ENCODE peak calls at places on chromosomes 5 and 9, in seven cellular contexts. One of them, this sample, is unnamed.
A peak's percentile ranks its signal among the peaks of the same experiment; 100 is the strongest.

GRCh38 chr9:75992480-75993206 is 102.2 kb downstream of the PCSK5 start:
- DNase-seq in choroid plexus epithelial cell: no peak
- DNase-seq in fibroblast of mammary gland: peak; percentile 42
- DNase-seq in glutamatergic neuron: no peak
- DNase-seq in BJ: no peak
- DNase-seq in nephron progenitor cell: no peak
- DNase-seq in astrocyte of the spinal cord: no peak
- DNase-seq in this sample: no peak

GRCh38 chr5:41785061-41785460 is 85.2 kb downstream of the OXCT1 start:
- DNase-seq in choroid plexus epithelial cell: no peak
- DNase-seq in fibroblast of mammary gland: no peak
- DNase-seq in glutamatergic neuron: no peak
- DNase-seq in BJ: no peak
- DNase-seq in nephron progenitor cell: no peak
- DNase-seq in astrocyte of the spinal cord: no peak
- DNase-seq in this sample: no peak

GRCh38 chr9:16705121-16705604 is 165.3 kb downstream of the BNC2 start:
- DNase-seq in choroid plexus epithelial cell: peak; percentile 95
- DNase-seq in fibroblast of mammary gland: peak; percentile 100
- DNase-seq in glutamatergic neuron: peak; percentile 81
- DNase-seq in BJ: peak; percentile 96
- DNase-seq in nephron progenitor cell: peak; percentile 74
- DNase-seq in astrocyte of the spinal cord: peak; percentile 99
- DNase-seq in this sample: peak; percentile 98

GRCh38 chr9:126325779-126326178 is 850 bp upstream of the MVB12B start:
- DNase-seq in choroid plexus epithelial cell: no peak
- DNase-seq in fibroblast of mammary gland: no peak
- DNase-seq in glutamatergic neuron: no peak
- DNase-seq in BJ: no peak
- DNase-seq in nephron progenitor cell: no peak
- DNase-seq in astrocyte of the spinal cord: no peak
- DNase-seq in this sample: no peak

GRCh38 chr9:3441197-3441816 is 84.5 kb downstream of the RFX3 start:
- DNase-seq in choroid plexus epithelial cell: peak; percentile 90
- DNase-seq in fibroblast of mammary gland: peak; percentile 79
- DNase-seq in glutamatergic neuron: peak; percentile 47
- DNase-seq in BJ: no peak
- DNase-seq in nephron progenitor cell: peak; percentile 20
- DNase-seq in astrocyte of the spinal cord: peak; percentile 75
- DNase-seq in this sample: peak; percentile 67

GRCh38 chr5:15475365-15475764 is 24.6 kb upstream of the FBXL7 start:
- DNase-seq in choroid plexus epithelial cell: no peak
- DNase-seq in fibroblast of mammary gland: no peak
- DNase-seq in glutamatergic neuron: no peak
- DNase-seq in BJ: no peak
- DNase-seq in nephron progenitor cell: no peak
- DNase-seq in astrocyte of the spinal cord: no peak
- DNase-seq in this sample: no peak

GRCh38 chr5:44875661-44876250 is 67.0 kb downstream of the MRPS30 start:
- DNase-seq in choroid plexus epithelial cell: peak; percentile 13
- DNase-seq in fibroblast of mammary gland: peak; percentile 78
- DNase-seq in glutamatergic neuron: no peak
- DNase-seq in BJ: no peak
- DNase-seq in nephron progenitor cell: no peak
- DNase-seq in astrocyte of the spinal cord: peak; percentile 92
- DNase-seq in this sample: no peak

GRCh38 chr5:157464518-157465171 is 4.6 kb downstream of the NIPAL4 start:
- DNase-seq in choroid plexus epithelial cell: peak; percentile 93
- DNase-seq in fibroblast of mammary gland: peak; percentile 95
- DNase-seq in glutamatergic neuron: no peak
- DNase-seq in BJ: peak; percentile 90
- DNase-seq in nephron progenitor cell: no peak
- DNase-seq in astrocyte of the spinal cord: peak; percentile 88
- DNase-seq in this sample: peak; percentile 86

GRCh38 chr5:38258319-38259061 is at the start of gene EGFLAM:
- DNase-seq in choroid plexus epithelial cell: no peak
- DNase-seq in fibroblast of mammary gland: no peak
- DNase-seq in glutamatergic neuron: peak; percentile 73
- DNase-seq in BJ: no peak
- DNase-seq in nephron progenitor cell: peak; percentile 87
- DNase-seq in astrocyte of the spinal cord: peak; percentile 9
- DNase-seq in this sample: no peak

GRCh38 chr5:179375966-179376365 is 30.7 kb upstream of the ADAMTS2 start:
- DNase-seq in choroid plexus epithelial cell: no peak
- DNase-seq in fibroblast of mammary gland: no peak
- DNase-seq in glutamatergic neuron: no peak
- DNase-seq in BJ: no peak
- DNase-seq in nephron progenitor cell: no peak
- DNase-seq in astrocyte of the spinal cord: no peak
- DNase-seq in this sample: no peak

GRCh38 chr5:170623576-170624181 is 119.9 kb downstream of the KCNIP1 start:
- DNase-seq in choroid plexus epithelial cell: peak; percentile 83
- DNase-seq in fibroblast of mammary gland: peak; percentile 70
- DNase-seq in glutamatergic neuron: peak; percentile 79
- DNase-seq in BJ: no peak
- DNase-seq in nephron progenitor cell: peak; percentile 76
- DNase-seq in astrocyte of the spinal cord: peak; percentile 59
- DNase-seq in this sample: peak; percentile 17

GRCh38 chr5:170627271-170627670 is 123.5 kb downstream of the KCNIP1 start:
- DNase-seq in choroid plexus epithelial cell: no peak
- DNase-seq in fibroblast of mammary gland: no peak
- DNase-seq in glutamatergic neuron: no peak
- DNase-seq in BJ: no peak
- DNase-seq in nephron progenitor cell: no peak
- DNase-seq in astrocyte of the spinal cord: no peak
- DNase-seq in this sample: no peak

GRCh38 chr5:170626507-170627150 is 122.8 kb downstream of the KCNIP1 start:
- DNase-seq in choroid plexus epithelial cell: no peak
- DNase-seq in fibroblast of mammary gland: no peak
- DNase-seq in glutamatergic neuron: peak; percentile 60
- DNase-seq in BJ: no peak
- DNase-seq in nephron progenitor cell: no peak
- DNase-seq in astrocyte of the spinal cord: no peak
- DNase-seq in this sample: no peak

GRCh38 chr5:170628028-170628427 is 124.2 kb downstream of the KCNIP1 start:
- DNase-seq in choroid plexus epithelial cell: no peak
- DNase-seq in fibroblast of mammary gland: no peak
- DNase-seq in glutamatergic neuron: no peak
- DNase-seq in BJ: no peak
- DNase-seq in nephron progenitor cell: no peak
- DNase-seq in astrocyte of the spinal cord: no peak
- DNase-seq in this sample: no peak

GRCh38 chr5:170625221-170626165 is 121.7 kb downstream of the KCNIP1 start:
- DNase-seq in choroid plexus epithelial cell: no peak
- DNase-seq in fibroblast of mammary gland: no peak
- DNase-seq in glutamatergic neuron: no peak
- DNase-seq in BJ: no peak
- DNase-seq in nephron progenitor cell: no peak
- DNase-seq in astrocyte of the spinal cord: no peak
- DNase-seq in this sample: no peak
- TF ChIP-seq CTCF in choroid plexus epithelial cell: no peak
- TF ChIP-seq CTCF in fibroblast of mammary gland: no peak
- TF ChIP-seq CTCF in glutamatergic neuron: no peak
- TF ChIP-seq CTCF in BJ: no peak
- TF ChIP-seq CTCF in nephron progenitor cell: no peak
- TF ChIP-seq CTCF in astrocyte of the spinal cord: no peak
- TF ChIP-seq CTCF in this sample: no peak

DNA sequence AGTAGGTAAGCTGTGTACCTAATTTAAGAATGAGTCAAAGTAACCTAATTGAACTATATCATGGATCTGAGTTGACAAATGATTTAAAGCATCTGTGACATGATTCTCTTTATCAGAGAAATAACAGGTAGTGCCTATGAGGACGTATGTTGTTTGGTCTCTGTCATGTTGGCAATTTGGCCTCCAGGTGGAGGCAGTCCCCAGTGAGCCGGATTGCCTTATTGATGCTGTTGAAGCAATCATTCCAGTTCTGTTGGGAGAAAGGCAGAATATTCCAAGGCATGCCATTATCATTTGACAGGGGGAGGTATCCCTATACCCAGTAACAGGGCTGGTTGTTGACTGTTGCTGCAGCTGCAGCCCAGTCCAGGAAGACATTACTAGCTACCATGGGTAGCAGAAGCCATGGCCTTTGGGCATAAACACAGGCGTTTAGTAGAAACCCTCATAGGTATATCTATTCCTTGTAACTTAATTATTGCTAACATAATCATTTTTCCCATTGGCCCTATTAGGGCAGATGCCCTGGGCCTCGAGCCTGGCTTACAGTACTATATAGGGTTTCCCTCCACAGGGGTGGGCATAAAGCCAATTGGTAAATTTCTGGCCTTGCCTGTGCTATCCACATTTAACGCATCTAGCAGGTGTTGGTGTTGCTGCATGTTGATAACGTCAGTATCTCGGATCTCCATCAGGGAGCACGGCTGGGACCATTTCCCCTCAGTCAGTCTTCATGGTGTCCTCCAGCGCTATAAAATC is 12.2 kb upstream of the SLC22A4 start:
- DNase-seq in choroid plexus epithelial cell: no peak
- DNase-seq in fibroblast of mammary gland: no peak
- DNase-seq in glutamatergic neuron: no peak
- DNase-seq in BJ: no peak
- DNase-seq in nephron progenitor cell: no peak
- DNase-seq in astrocyte of the spinal cord: no peak
- DNase-seq in this sample: no peak
- TF ChIP-seq CTCF in choroid plexus epithelial cell: no peak
- TF ChIP-seq CTCF in fibroblast of mammary gland: no peak
- TF ChIP-seq CTCF in glutamatergic neuron: no peak
- TF ChIP-seq CTCF in BJ: no peak
- TF ChIP-seq CTCF in nephron progenitor cell: no peak
- TF ChIP-seq CTCF in astrocyte of the spinal cord: no peak
- TF ChIP-seq CTCF in this sample: peak; percentile 25

GRCh38 chr9:135500071-135500524 is 384 bp upstream of the MRPS2 start:
- DNase-seq in choroid plexus epithelial cell: peak; percentile 61
- DNase-seq in fibroblast of mammary gland: peak; percentile 47
- DNase-seq in glutamatergic neuron: no peak
- DNase-seq in BJ: no peak
- DNase-seq in nephron progenitor cell: no peak
- DNase-seq in astrocyte of the spinal cord: no peak
- DNase-seq in this sample: peak; percentile 28

GRCh38 chr9:135500525-135501260 is at the start of gene MRPS2:
- DNase-seq in choroid plexus epithelial cell: peak; percentile 90
- DNase-seq in fibroblast of mammary gland: peak; percentile 77
- DNase-seq in glutamatergic neuron: peak; percentile 98
- DNase-seq in BJ: no peak
- DNase-seq in nephron progenitor cell: peak; percentile 96
- DNase-seq in astrocyte of the spinal cord: peak; percentile 86
- DNase-seq in this sample: peak; percentile 77

GRCh38 chr9:135501261-135502167 is 1.0 kb downstream of the MRPS2 start:
- DNase-seq in choroid plexus epithelial cell: no peak
- DNase-seq in fibroblast of mammary gland: peak; percentile 58
- DNase-seq in glutamatergic neuron: no peak
- DNase-seq in BJ: no peak
- DNase-seq in nephron progenitor cell: no peak
- DNase-seq in astrocyte of the spinal cord: peak; percentile 50
- DNase-seq in this sample: no peak

GRCh38 chr9:135498381-135499126 is 1.9 kb upstream of the MRPS2 start:
- DNase-seq in choroid plexus epithelial cell: no peak
- DNase-seq in fibroblast of mammary gland: no peak
- DNase-seq in glutamatergic neuron: no peak
- DNase-seq in BJ: no peak
- DNase-seq in nephron progenitor cell: no peak
- DNase-seq in astrocyte of the spinal cord: no peak
- DNase-seq in this sample: no peak

DNA sequence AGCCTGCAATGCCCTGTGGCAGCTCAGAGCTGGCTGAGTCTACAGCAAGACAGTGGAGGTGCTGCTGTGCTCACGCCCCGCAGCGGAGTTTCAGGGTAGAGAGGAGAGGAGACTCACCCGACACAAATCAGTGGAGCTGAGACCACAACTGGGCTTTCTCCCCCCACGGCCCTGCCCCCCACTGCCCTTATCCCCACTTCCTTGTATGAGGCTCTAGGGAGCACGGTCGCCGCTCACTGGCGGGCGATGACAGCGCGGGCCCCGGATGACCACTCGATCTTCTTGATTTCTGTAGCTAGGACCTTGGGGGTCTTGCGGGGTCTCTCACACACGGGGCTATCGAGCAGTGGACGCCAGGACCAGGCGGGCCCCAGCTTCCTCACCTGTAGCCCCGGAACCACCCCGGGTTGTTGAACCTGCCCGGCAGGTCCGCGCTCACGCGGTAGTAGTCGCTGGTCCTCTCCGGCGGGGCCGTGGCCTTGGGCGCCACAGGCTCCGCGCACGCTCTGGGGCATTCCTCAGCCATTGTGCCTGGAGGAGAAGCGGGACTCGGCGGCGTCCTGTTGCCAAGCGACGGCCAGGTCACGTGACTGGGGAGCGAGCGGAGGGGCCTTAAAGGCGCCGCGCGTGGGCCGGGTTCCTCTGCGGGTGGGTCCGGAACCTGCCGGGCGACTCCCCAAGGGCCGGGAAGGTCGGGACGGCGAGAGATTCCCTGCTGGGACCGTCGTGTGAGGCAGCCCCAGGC is 984 bp upstream of the MRPS2 start:
- DNase-seq in choroid plexus epithelial cell: peak; percentile 93
- DNase-seq in fibroblast of mammary gland: peak; percentile 82
- DNase-seq in glutamatergic neuron: peak; percentile 96
- DNase-seq in BJ: no peak
- DNase-seq in nephron progenitor cell: peak; percentile 98
- DNase-seq in astrocyte of the spinal cord: peak; percentile 82
- DNase-seq in this sample: peak; percentile 88
- TF ChIP-seq CTCF in choroid plexus epithelial cell: no peak
- TF ChIP-seq CTCF in fibroblast of mammary gland: no peak
- TF ChIP-seq CTCF in glutamatergic neuron: no peak
- TF ChIP-seq CTCF in BJ: no peak
- TF ChIP-seq CTCF in nephron progenitor cell: no peak
- TF ChIP-seq CTCF in astrocyte of the spinal cord: no peak
- TF ChIP-seq CTCF in this sample: peak; percentile 9

GRCh38 chr5:135208555-135209494 is 174.8 kb upstream of the PITX1 start:
- DNase-seq in choroid plexus epithelial cell: peak; percentile 93
- DNase-seq in fibroblast of mammary gland: peak; percentile 95
- DNase-seq in glutamatergic neuron: no peak
- DNase-seq in BJ: peak; percentile 74
- DNase-seq in nephron progenitor cell: no peak
- DNase-seq in astrocyte of the spinal cord: peak; percentile 98
- DNase-seq in this sample: peak; percentile 95
- TF ChIP-seq CTCF in choroid plexus epithelial cell: peak; percentile 41
- TF ChIP-seq CTCF in fibroblast of mammary gland: peak; percentile 34
- TF ChIP-seq CTCF in glutamatergic neuron: no peak
- TF ChIP-seq CTCF in BJ: peak; percentile 51
- TF ChIP-seq CTCF in nephron progenitor cell: no peak
- TF ChIP-seq CTCF in astrocyte of the spinal cord: peak; percentile 38
- TF ChIP-seq CTCF in this sample: peak; percentile 70

DNA sequence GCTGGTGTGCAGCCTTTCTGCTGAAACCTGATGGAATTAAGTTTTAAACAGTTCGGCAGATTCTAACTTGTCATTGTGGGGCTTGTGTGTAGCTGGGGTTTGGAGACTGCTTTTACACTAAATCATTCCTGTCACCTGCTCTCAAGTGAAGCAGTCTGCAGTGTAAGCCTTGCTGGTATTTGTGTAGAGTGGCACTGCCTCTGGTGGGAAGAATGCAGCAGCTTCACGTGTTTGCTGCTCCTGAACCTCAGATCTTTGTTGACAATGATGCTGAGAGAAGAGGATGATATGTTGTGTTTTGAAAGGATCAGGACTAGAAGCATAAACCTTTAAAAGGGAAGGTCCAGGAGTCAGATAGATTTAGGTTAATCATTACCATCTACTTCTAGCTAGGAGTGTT is 88.1 kb downstream of the KDM4C start:
- DNase-seq in choroid plexus epithelial cell: peak; percentile 53
- DNase-seq in fibroblast of mammary gland: no peak
- DNase-seq in glutamatergic neuron: no peak
- DNase-seq in BJ: no peak
- DNase-seq in nephron progenitor cell: peak; percentile 25
- DNase-seq in astrocyte of the spinal cord: no peak
- DNase-seq in this sample: peak; percentile 51
- TF ChIP-seq CTCF in choroid plexus epithelial cell: peak; percentile 62
- TF ChIP-seq CTCF in fibroblast of mammary gland: peak; percentile 21
- TF ChIP-seq CTCF in glutamatergic neuron: no peak
- TF ChIP-seq CTCF in BJ: peak; percentile 42
- TF ChIP-seq CTCF in nephron progenitor cell: peak; percentile 55
- TF ChIP-seq CTCF in astrocyte of the spinal cord: peak; percentile 47
- TF ChIP-seq CTCF in this sample: peak; percentile 71

GRCh38 chr5:14041528-14042184 is 97.2 kb upstream of the DNAH5 start:
- DNase-seq in choroid plexus epithelial cell: no peak
- DNase-seq in fibroblast of mammary gland: no peak
- DNase-seq in glutamatergic neuron: no peak
- DNase-seq in BJ: no peak
- DNase-seq in nephron progenitor cell: no peak
- DNase-seq in astrocyte of the spinal cord: no peak
- DNase-seq in this sample: no peak
- TF ChIP-seq CTCF in choroid plexus epithelial cell: no peak
- TF ChIP-seq CTCF in fibroblast of mammary gland: no peak
- TF ChIP-seq CTCF in glutamatergic neuron: no peak
- TF ChIP-seq CTCF in BJ: no peak
- TF ChIP-seq CTCF in nephron progenitor cell: no peak
- TF ChIP-seq CTCF in astrocyte of the spinal cord: no peak
- TF ChIP-seq CTCF in this sample: no peak